ENCODE peak calls at places on chromosomes 5 and 9, in seven cellular contexts. B, V, H, F, D, T and E are unnamed samples.

GRCh38 chr5:923473-923873 is 30.8 kb downstream of the TRIP13 start:
- DNase-seq in F (peak; percentile 87), B (peak; percentile 87), T (peak; percentile 92), V (peak; percentile 60), D (peak; percentile 80), H (peak; percentile 87), E (no peak)

GRCh38 chr9:116064970-116065369 is 88.6 kb upstream of the PAPPA start:
- DNase-seq in D (no peak), V (no peak), F (no peak), B (no peak), T (no peak), H (no peak), E (no peak)

GRCh38 chr9:128145951-128146351 is 3.3 kb upstream of the LCN2 start:
- DNase-seq in D (no peak), V (no peak), H (no peak), F (peak; percentile 21), B (peak; percentile 28), T (no peak), E (no peak)

GRCh38 chr5:16907270-16907669 is 28.8 kb downstream of the MYO10 start:
- DNase-seq in F (no peak), V (no peak), B (no peak), D (no peak), H (no peak), T (no peak), E (no peak)

GRCh38 chr5:98231089-98231488 is 542.4 kb upstream of the RGMB start:
- DNase-seq in H (no peak), F (no peak), B (no peak), T (no peak), V (no peak), D (no peak), E (no peak)

GRCh38 chr5:135327429-135328127 is 71.5 kb downstream of the MACROH2A1 start:
- DNase-seq in B (no peak), V (no peak), H (no peak), T (no peak), F (no peak), D (peak; percentile 32), E (no peak)

GRCh38 chr9:133205996-133206931 is 2.8 kb downstream of the OBP2B start:
- DNase-seq in H (no peak), V (no peak), B (no peak), F (no peak), D (peak; percentile 47), T (peak; percentile 76), E (no peak)

GRCh38 chr5:111135946-111136345 is 43.8 kb downstream of the WDR36 start:
- DNase-seq in T (no peak), B (no peak), V (no peak), F (no peak), D (no peak), H (no peak), E (peak; percentile 24)

GRCh38 chr5:127961006-127961763 is 122.4 kb upstream of the SLC12A2 start:
- DNase-seq in B (no peak), H (no peak), V (peak; percentile 71), D (no peak), F (no peak), T (no peak), E (no peak)

GRCh38 chr5:122126711-122127385 is 2.5 kb upstream of the ZNF474 start:
- DNase-seq in T (no peak), F (no peak), V (no peak), D (peak; percentile 69), H (no peak), B (no peak), E (no peak)

GRCh38 chr9:133979124-133979920 is 12.8 kb downstream of the VAV2 start:
- DNase-seq in T (no peak), H (peak; percentile 82), B (peak; percentile 35), V (peak; percentile 36), F (peak; percentile 60), D (no peak), E (no peak)

GRCh38 chr5:56950626-56951130 is 1.2 kb downstream of the MIER3 start:
- DNase-seq in H (peak; percentile 81), F (peak; percentile 55), T (peak; percentile 94), D (peak; percentile 78), B (peak; percentile 77), V (peak; percentile 74), E (peak; percentile 22)

GRCh38 chr9:20693068-20693467 is 9.0 kb downstream of the FOCAD start:
- DNase-seq in D (no peak), T (no peak), F (no peak), V (no peak), H (no peak), B (no peak), E (no peak)

GRCh38 chr9:94919376-94920098 is 193.0 kb downstream of the AOPEP start:
- DNase-seq in D (no peak), V (no peak), T (peak; percentile 81), H (no peak), B (no peak), F (no peak), E (no peak)

GRCh38 chr5:169695919-169696490 is 58.9 kb downstream of the DOCK2 start:
- DNase-seq in V (peak; percentile 96), T (no peak), H (no peak), F (no peak), D (no peak), B (no peak), E (peak; percentile 99)

GRCh38 chr5:77103457-77103856 is 16.4 kb upstream of the ZBED3 start:
- DNase-seq in B (no peak), F (no peak), D (no peak), T (no peak), V (no peak), H (no peak), E (no peak)

GRCh38 chr5:5649641-5650040 is 227.2 kb downstream of the ICE1 start:
- DNase-seq in V (no peak), H (no peak), D (no peak), F (no peak), B (no peak), T (no peak), E (no peak)

GRCh38 chr9:134399435-134400056 is 73.3 kb downstream of the RXRA start:
- DNase-seq in F (no peak), B (no peak), D (no peak), H (no peak), T (no peak), V (peak; percentile 52), E (no peak)

GRCh38 chr9:16171851-16172250 is 619.0 kb downstream of the CCDC171 start:
- DNase-seq in V (no peak), B (no peak), T (no peak), D (no peak), F (no peak), H (no peak), E (no peak)

GRCh38 chr5:17172801-17173200 is 44.6 kb upstream of the BASP1 start:
- DNase-seq in H (no peak), T (no peak), D (no peak), F (no peak), B (no peak), V (peak; percentile 71), E (no peak)

GRCh38 chr5:10655686-10656075 is 91.8 kb downstream of the ANKRD33B start:
- DNase-seq in B (no peak), F (no peak), T (peak; percentile 42), D (no peak), V (no peak), H (no peak), E (no peak)

GRCh38 chr9:18149457-18150011 is 324.4 kb upstream of the ADAMTSL1 start:
- DNase-seq in T (no peak), F (no peak), D (no peak), B (no peak), H (no peak), V (peak; percentile 4), E (no peak)
- TF ChIP-seq CTCF in T (no peak), F (no peak), D (no peak), B (no peak), H (no peak), V (no peak), E (no peak)

GRCh38 chr5:23476580-23476979 is 30.8 kb upstream of the PRDM9 start:
- DNase-seq in F (no peak), V (no peak), D (no peak), B (no peak), H (no peak), T (no peak), E (no peak)

GRCh38 chr5:23468658-23469057 is 38.8 kb upstream of the PRDM9 start:
- DNase-seq in T (no peak), H (no peak), F (no peak), B (no peak), D (no peak), V (no peak), E (no peak)

DNA sequence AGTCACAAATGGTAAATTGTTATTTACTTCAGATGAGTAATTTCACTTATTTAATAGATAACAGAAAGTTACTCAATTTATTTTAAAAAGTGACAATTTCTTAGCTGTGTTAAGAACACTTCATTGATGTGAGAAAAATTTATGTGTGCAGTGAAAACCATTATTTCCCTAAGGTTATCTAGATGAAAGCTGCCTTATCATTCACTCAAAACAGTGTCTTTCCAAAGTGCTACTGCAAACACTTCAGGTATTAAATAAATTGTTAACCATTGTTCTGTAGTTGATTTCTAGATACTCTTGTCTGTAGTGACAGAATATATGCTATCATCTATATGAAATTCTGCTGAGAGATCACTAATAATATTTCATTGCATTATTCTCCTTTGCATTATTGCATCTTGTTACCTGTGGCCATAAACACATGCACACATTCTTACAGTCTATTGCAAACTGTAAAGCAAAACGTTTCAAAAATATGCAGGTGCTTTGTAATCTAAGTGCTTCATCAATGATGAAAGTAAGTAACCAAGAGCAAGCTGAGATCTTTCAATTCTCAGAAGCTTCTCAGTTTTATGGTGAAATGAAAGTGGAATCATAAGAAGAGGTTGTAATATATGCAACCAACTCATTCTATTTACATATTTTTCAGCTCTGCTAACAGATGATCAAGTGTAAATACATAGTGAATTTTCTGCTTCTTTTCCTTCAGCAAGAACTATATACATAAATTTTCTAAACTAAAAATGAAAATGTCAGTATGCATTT is 33.3 kb upstream of the PRDM9 start:
- DNase-seq in F (no peak), D (no peak), B (no peak), H (no peak), V (no peak), T (no peak), E (no peak)
- H3K4me3 ChIP-seq in F (no peak overlapping the region), D (no peak overlapping the region), B (no peak overlapping the region), H (no peak overlapping the region), V (no peak overlapping the region), T (no peak overlapping the region), E (no peak overlapping the region)

DNA sequence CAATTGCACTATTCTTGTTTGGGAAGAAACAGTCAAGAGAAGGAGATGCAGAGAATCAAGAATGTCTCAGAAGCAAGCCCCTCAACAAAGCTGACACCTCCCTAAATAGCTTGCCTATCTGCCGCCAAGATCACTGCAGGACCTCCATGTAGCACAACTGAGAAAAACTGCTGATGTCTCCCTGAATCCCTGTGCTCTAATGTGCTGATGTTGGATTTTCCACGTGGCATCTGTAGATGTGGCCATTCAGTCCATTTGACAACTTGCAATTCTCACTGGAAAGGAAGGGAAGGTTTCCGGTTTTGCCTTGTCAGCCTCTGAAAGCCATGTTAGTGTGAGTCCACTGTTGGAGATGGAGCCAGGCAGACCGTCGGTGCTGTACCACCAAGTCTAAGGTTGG is 374.0 kb downstream of the DIRAS2 start:
- DNase-seq in H (no peak), V (no peak), B (no peak), F (no peak), T (no peak), D (no peak), E (no peak)
- TF ChIP-seq CTCF in H (no peak), V (no peak), B (no peak), F (no peak), T (no peak), D (no peak), E (no peak)

DNA sequence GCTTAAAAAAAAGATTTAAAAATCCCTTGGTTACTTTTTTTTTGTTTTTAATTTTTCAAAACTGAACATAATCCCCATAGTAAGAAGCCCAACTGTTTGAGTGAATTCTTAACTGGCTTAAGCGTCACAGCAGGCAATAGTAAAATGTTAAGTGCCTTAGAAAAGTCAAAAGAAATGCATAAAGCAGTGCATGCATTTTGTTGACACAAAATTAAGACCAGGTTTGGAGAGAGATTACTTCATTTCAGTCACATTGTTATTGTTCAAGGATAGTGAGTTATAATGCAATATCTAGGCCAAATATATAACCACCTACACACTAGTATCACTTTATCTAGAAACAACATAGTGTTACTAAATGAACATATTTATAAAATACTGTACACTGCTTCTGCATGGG is 116.8 kb upstream of the KLF9 start:
- DNase-seq in T (no peak), D (no peak), H (no peak), B (no peak), V (no peak), F (no peak), E (no peak)
- H3K4me3 ChIP-seq in T (no peak overlapping the region), D (no peak overlapping the region), H (no peak overlapping the region), B (no peak overlapping the region), V (no peak overlapping the region), F (no peak overlapping the region), E (no peak overlapping the region)